ENCODE peak calls at places on chromosomes 2 and 18, in ten cellular contexts. O is HepG2, B is A673, N is left lung, D is brain microvascular endothelial cell, T is endothelial cell of umbilical vein, A is right atrium auricular region, H is fibroblast of lung, W is HCT116, G is upper lobe of left lung. P is an unnamed sample.

GRCh38 chr2:110807520-110807919 is 75.1 kb downstream of the ACOXL start:
- DNase-seq in A (no peak), H (peak; percentile 11), D (peak; percentile 38), T (no peak), O (no peak), N (no peak), G (no peak), B (no peak), W (no peak), P (no peak)

GRCh38 chr18:57621252-57621607 is 406 bp downstream of the NARS1 start:
- DNase-seq in O (no peak), W (no peak), N (no peak), A (no peak), D (no peak), G (no peak), H (no peak), T (peak; percentile 31), B (no peak), P (no peak)

GRCh38 chr2:95539836-95540235 is 52.0 kb upstream of the TRIM43 start:
- DNase-seq in H (no peak), W (no peak), A (no peak), D (no peak), N (no peak), B (no peak), T (no peak), O (no peak), G (no peak), P (no peak)

GRCh38 chr2:12881952-12882351 is 165.2 kb downstream of the TRIB2 start:
- DNase-seq in A (no peak), T (no peak), B (no peak), G (no peak), N (no peak), H (no peak), O (no peak), D (no peak), W (no peak), P (no peak)

GRCh38 chr2:107414376-107414775 is 412.3 kb upstream of the RGPD4 start:
- DNase-seq in B (no peak), W (no peak), T (no peak), A (no peak), D (peak; percentile 7), H (peak; percentile 15), N (no peak), O (no peak), G (no peak), P (no peak)

GRCh38 chr2:37318401-37318800 is 6.2 kb downstream of the PRKD3 start:
- DNase-seq in A (no peak), T (no peak), D (peak; percentile 38), N (no peak), O (no peak), G (no peak), H (peak; percentile 74), B (no peak), W (no peak), P (no peak)

GRCh38 chr2:47043142-47043890 is 111.8 kb downstream of the STPG4 start:
- DNase-seq in H (peak; percentile 95), O (peak; percentile 79), B (peak; percentile 50), G (no peak), D (peak; percentile 94), N (no peak), T (peak; percentile 82), A (peak; percentile 70), W (peak; percentile 83), P (no peak)

GRCh38 chr2:170690671-170691070 is 24.5 kb upstream of the SP5 start:
- DNase-seq in B (no peak), H (no peak), A (no peak), O (no peak), G (no peak), D (no peak), T (no peak), N (no peak), W (no peak), P (no peak)

GRCh38 chr2:69720922-69721491 is 20.9 kb upstream of the ANXA4 start:
- DNase-seq in W (no peak), B (no peak), O (no peak), D (no peak), A (no peak), N (no peak), G (no peak), T (no peak), H (no peak), P (no peak)

GRCh38 chr18:11179959-11180519 is 30.7 kb upstream of the PIEZO2 start:
- DNase-seq in W (no peak), B (peak; percentile 32), T (no peak), H (no peak), O (no peak), G (no peak), A (no peak), N (no peak), D (no peak), P (no peak)

GRCh38 chr2:69815717-69816116 is 13.7 kb upstream of the GMCL1 start:
- DNase-seq in N (no peak), T (peak; percentile 21), A (no peak), O (no peak), G (no peak), B (no peak), W (no peak), H (peak; percentile 7), D (no peak), P (no peak)

GRCh38 chr18:12652861-12653401 is 5.0 kb downstream of the SPIRE1 start:
- DNase-seq in A (no peak), N (no peak), T (peak; percentile 34), W (no peak), B (no peak), O (peak; percentile 40), G (no peak), D (no peak), H (peak; percentile 40), P (no peak)

GRCh38 chr2:46096272-46096671 is 200.9 kb upstream of the EPAS1 start:
- DNase-seq in D (no peak), H (peak; percentile 62), W (no peak), B (no peak), O (no peak), G (no peak), N (no peak), T (no peak), A (no peak), P (no peak)

GRCh38 chr2:150944315-150944714 is 317.3 kb downstream of the RBM43 start:
- DNase-seq in A (no peak), G (no peak), W (no peak), O (no peak), H (no peak), T (no peak), B (peak; percentile 3), N (no peak), D (no peak), P (no peak)

GRCh38 chr2:31920968-31921367 is 89.8 kb downstream of the MEMO1 start:
- DNase-seq in H (no peak), A (no peak), N (no peak), O (no peak), T (no peak), B (no peak), D (no peak), G (no peak), W (no peak), P (no peak)

GRCh38 chr2:60735496-60736250 is 20.4 kb upstream of the PAPOLG start:
- DNase-seq in G (peak; percentile 26), D (no peak), T (no peak), A (no peak), B (peak; percentile 23), W (no peak), H (no peak), N (no peak), O (no peak), P (peak; percentile 71)

GRCh38 chr2:101406867-101407266 is 19.6 kb upstream of the CREG2 start:
- DNase-seq in A (no peak), G (peak; percentile 39), O (no peak), W (no peak), T (no peak), N (no peak), D (peak; percentile 88), B (peak; percentile 16), H (peak; percentile 93), P (no peak)

GRCh38 chr2:195162194-195162593 is 494.8 kb upstream of the SLC39A10 start:
- DNase-seq in A (no peak), N (no peak), G (no peak), T (no peak), W (no peak), D (no peak), B (no peak), H (no peak), O (no peak), P (no peak)

GRCh38 chr2:159082119-159082518 is 113.7 kb downstream of the TANC1 start:
- DNase-seq in B (no peak), H (no peak), A (no peak), O (no peak), G (no peak), W (no peak), D (no peak), T (no peak), N (no peak), P (no peak)

GRCh38 chr2:38591152-38591551 is 11.6 kb downstream of the HNRNPLL start:
- DNase-seq in H (no peak), O (no peak), N (no peak), A (no peak), G (no peak), W (no peak), T (no peak), B (no peak), D (no peak), P (no peak)
- H3K27ac ChIP-seq in H (peak overlapping the region; percentile 43), O (peak overlapping the region; percentile 8), N (no peak overlapping the region), A (peak overlapping the region; percentile 79), G (no peak overlapping the region), W (no peak overlapping the region), T (no peak overlapping the region), B (no peak overlapping the region), D (no peak overlapping the region), P (no peak overlapping the region)

GRCh38 chr18:49021433-49022129 is 70.8 kb upstream of the SMAD7 start:
- DNase-seq in N (peak; percentile 84), W (peak; percentile 83), B (peak; percentile 58), T (peak; percentile 19), H (peak; percentile 29), O (peak; percentile 82), G (peak; percentile 91), D (peak; percentile 33), A (peak; percentile 62), P (peak; percentile 28)
- TF ChIP-seq CTCF in N (peak; percentile 70), W (no peak), B (peak; percentile 69), T (peak; percentile 46), H (peak; percentile 45), O (peak; percentile 97), G (peak; percentile 44), D (peak; percentile 74), A (no peak), P (no peak)

GRCh38 chr2:168912466-168913170 is 11.5 kb downstream of the G6PC2 start:
- DNase-seq in O (no peak), G (no peak), D (no peak), H (peak; percentile 48), N (no peak), B (peak; percentile 25), A (no peak), W (no peak), T (peak; percentile 22), P (no peak)
- H3K4me3 ChIP-seq in O (no peak overlapping the region), G (no peak overlapping the region), D (peak overlapping the region; percentile 41), H (peak overlapping the region; percentile 6), N (no peak overlapping the region), B (no peak overlapping the region), A (no peak overlapping the region), W (no peak overlapping the region), T (no peak overlapping the region), P (no peak overlapping the region)

DNA sequence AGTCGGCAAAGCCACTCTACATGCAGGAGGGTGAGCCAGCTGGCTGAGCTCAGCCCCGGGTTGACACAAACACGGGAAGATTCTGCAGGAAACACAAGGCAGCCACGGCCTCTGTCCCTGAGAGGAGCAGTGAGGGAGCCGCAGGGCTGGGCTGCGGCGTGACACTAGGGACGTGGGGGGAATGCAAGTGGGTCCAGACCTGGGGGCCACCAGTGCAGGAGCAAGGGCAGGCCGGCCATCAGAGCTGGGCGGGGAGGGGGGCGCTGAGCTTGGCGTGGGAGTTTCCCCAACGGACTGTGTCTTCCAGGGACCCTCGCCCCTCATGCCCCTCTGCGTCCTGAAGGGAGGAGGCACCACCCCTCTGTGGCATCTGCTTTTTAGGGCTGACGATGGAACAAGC is 12.0 kb upstream of the C1QL2 start:
- DNase-seq in O (no peak), W (no peak), H (no peak), N (no peak), A (no peak), T (no peak), G (no peak), B (no peak), D (no peak), P (no peak)
- H3K27ac ChIP-seq in O (no peak overlapping the region), W (no peak overlapping the region), H (no peak overlapping the region), N (no peak overlapping the region), A (no peak overlapping the region), T (no peak overlapping the region), G (no peak overlapping the region), B (no peak overlapping the region), D (no peak overlapping the region), P (no peak overlapping the region)